ENCODE peak calls at places on chromosomes 1 and 21, in six cellular contexts. A is body of pancreas, B is heart left ventricle, D is tibial nerve, V is ovary, C is Peyer's patch. L is an unnamed sample.

GRCh38 chr1:63261736-63262142 is 60.6 kb upstream of the FOXD3 start:
- DNase-seq in A (no peak), D (no peak), V (no peak), B (no peak), C (no peak), L (peak)

GRCh38 chr1:27137022-27137542 is 17.8 kb downstream of the SLC9A1 start:
- DNase-seq in B (peak), C (peak), V (no peak), A (peak), D (peak), L (no peak)

GRCh38 chr1:204241050-204241449 is 27.3 kb upstream of the GOLT1A start:
- DNase-seq in A (no peak), B (no peak), D (no peak), C (no peak), V (no peak), L (no peak)

GRCh38 chr21:36175771-36176565 is 19.3 kb downstream of the DOP1B start:
- DNase-seq in D (no peak), A (no peak), V (no peak), B (no peak), C (no peak), L (no peak)

GRCh38 chr1:202144510-202145324 is at the start of gene ARL8A:
- DNase-seq in V (peak), A (peak), B (peak), D (peak), C (peak), L (no peak)

GRCh38 chr1:27342778-27343638 is 1.2 kb downstream of the SYTL1 start:
- DNase-seq in B (peak), A (peak), V (no peak), D (no peak), C (peak), L (no peak)

GRCh38 chr1:236516929-236517704 is 6.7 kb upstream of the LGALS8 start:
- DNase-seq in A (no peak), D (no peak), C (no peak), B (no peak), V (no peak), L (no peak)

GRCh38 chr1:96931136-96931535 is 209.6 kb downstream of the PTBP2 start:
- DNase-seq in B (no peak), A (no peak), C (no peak), D (no peak), V (no peak), L (no peak)

GRCh38 chr1:2544093-2544874 is 11.9 kb upstream of the TNFRSF14 start:
- DNase-seq in D (no peak), B (peak), A (no peak), V (no peak), C (no peak), L (no peak)

GRCh38 chr1:163535807-163536206 is 214.1 kb downstream of the NUF2 start:
- DNase-seq in C (no peak), D (no peak), A (no peak), B (no peak), V (no peak), L (no peak)

GRCh38 chr1:220516722-220517042 is 11.3 kb upstream of the MARK1 start:
- DNase-seq in D (no peak), B (no peak), C (no peak), V (no peak), A (no peak), L (no peak)

GRCh38 chr1:147080013-147080661 is 92.1 kb downstream of the PRKAB2 start:
- DNase-seq in V (no peak), C (no peak), A (peak), B (no peak), D (no peak), L (no peak)

GRCh38 chr21:31282095-31282709 is 61.9 kb downstream of the TIAM1 start:
- DNase-seq in D (no peak), V (no peak), A (no peak), B (peak), C (no peak), L (no peak)

GRCh38 chr1:38852780-38853179 is 6.8 kb downstream of the RRAGC start:
- DNase-seq in V (no peak), A (no peak), D (no peak), C (no peak), B (no peak), L (no peak)
- H3K27ac ChIP-seq in V (no peak), A (no peak), D (no peak), C (no peak), B (no peak), L (no peak)

GRCh38 chr1:225880636-225881035 is 1.5 kb downstream of the TMEM63A start:
- DNase-seq in C (no peak), A (peak), B (no peak), D (no peak), V (no peak), L (no peak)

GRCh38 chr1:225881081-225882007 is 836 bp downstream of the TMEM63A start:
- DNase-seq in D (peak), B (peak), C (peak), V (peak), A (peak), L (no peak)

GRCh38 chr1:225882699-225883615 is 777 bp upstream of the TMEM63A start:
- DNase-seq in C (peak), B (peak), D (peak), A (peak), V (peak), L (no peak)

GRCh38 chr1:225883616-225884265 is 1.6 kb upstream of the TMEM63A start:
- DNase-seq in C (no peak), D (no peak), A (no peak), B (no peak), V (no peak), L (no peak)

DNA sequence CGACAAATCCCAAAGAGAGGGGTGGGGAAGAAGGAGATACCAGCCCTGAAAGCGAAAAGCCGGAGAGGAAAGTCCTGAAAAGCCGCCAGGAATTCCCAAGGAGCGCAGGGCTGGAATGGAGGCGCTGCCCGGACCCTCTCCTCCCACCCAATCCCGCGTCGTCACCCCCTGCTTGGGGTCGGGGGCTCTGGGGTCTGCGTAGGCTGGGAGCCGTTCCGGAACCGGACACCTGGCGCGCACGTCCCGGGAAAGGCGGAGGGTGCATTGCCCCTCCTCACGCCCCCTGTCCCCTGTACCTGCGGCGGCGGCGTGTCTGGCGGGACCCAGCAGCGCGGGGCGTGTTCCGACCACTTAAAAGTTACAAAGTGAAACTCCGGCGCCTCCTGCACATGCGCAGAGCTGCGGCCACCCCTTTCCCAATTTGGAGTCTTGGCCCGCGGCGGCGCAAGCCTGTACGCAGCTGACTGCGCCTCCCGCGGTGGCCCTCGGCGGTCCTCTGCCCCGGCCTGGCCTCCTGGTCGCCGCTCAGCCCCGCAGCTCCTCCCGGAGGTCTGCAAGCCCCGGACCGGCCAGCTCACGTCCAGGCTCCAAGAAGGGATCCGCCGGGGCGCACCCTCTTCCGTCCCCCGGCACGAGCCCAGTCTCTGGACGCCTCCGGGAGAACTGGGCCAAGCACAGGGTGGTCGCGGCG is at the start of gene TMEM63A:
- DNase-seq in B (peak), A (peak), C (peak), D (peak), V (peak), L (peak)
- TF ChIP-seq POLR2A in B (no peak), A (peak), C (peak), D (peak), V (peak), L (peak)

GRCh38 chr1:184635347-184636155 is 119.1 kb downstream of the EDEM3 start:
- DNase-seq in V (no peak), D (no peak), A (no peak), C (no peak), B (no peak), L (no peak)
- H3K27ac ChIP-seq in V (no peak), D (peak), A (no peak), C (no peak), B (no peak), L (peak)

GRCh38 chr1:228497817-228498216 is 10.6 kb downstream of the RNF187 start:
- DNase-seq in C (no peak), B (no peak), D (no peak), V (no peak), A (no peak), L (no peak)

GRCh38 chr1:228500143-228500736 is 13.1 kb downstream of the RNF187 start:
- DNase-seq in D (no peak), C (no peak), V (no peak), B (no peak), A (no peak), L (no peak)

GRCh38 chr1:228497206-228497605 is 10.0 kb downstream of the RNF187 start:
- DNase-seq in C (no peak), B (no peak), V (no peak), A (no peak), D (no peak), L (no peak)

GRCh38 chr1:228502522-228502921 is 15.3 kb downstream of the RNF187 start:
- DNase-seq in A (no peak), V (no peak), D (no peak), C (no peak), B (no peak), L (no peak)

GRCh38 chr1:228500901-228501871 is 14.0 kb downstream of the RNF187 start:
- DNase-seq in B (peak), D (peak), C (peak), A (peak), V (peak), L (peak)
- TF ChIP-seq POLR2A in B (no peak), D (no peak), C (no peak), A (no peak), V (no peak), L (no peak)

DNA sequence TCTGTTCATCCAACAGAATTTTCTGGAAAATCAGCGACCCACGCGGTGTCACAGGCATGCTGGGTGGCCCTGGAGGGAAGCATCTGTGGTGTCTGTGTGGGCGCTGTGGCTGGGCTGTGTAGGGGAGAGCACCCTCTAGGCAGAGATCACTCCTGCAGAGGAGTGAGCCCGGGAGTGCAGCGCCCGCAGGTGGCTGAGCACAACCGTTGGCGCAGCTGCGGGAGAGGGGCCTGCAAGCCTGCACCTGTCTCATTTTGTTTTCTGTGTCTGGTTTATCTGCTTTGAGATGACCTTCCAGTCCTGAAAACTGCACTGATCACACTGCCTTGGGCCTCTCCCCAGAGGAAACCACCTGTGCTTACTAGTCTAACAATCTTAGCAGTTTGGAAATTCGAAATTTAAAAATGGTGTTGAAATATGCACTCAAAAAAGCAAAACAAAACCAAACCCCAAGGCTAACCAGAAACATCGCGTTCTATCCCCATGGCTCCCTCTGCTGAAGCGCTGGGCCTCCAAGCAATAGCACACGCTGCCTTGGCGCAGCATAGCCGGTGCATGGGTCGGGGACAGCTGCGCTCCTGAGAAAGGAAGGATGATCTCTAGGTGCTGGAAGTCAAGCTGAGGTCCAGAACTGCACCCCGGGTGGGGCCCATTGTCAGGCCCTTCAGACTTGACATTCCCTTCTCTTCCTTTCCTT is 4.8 kb downstream of the FAM3B start:
- DNase-seq in C (no peak), B (no peak), D (no peak), A (peak), V (no peak), L (no peak)
- H3K27ac ChIP-seq in C (no peak), B (no peak), D (no peak), A (peak), V (no peak), L (no peak)

GRCh38 chr1:45521413-45522323 is at the start of gene PRDX1:
- DNase-seq in V (peak), C (peak), B (peak), D (peak), A (peak), L (peak)
- TF ChIP-seq POLR2A in V (peak), C (peak), B (peak), D (peak), A (peak), L (peak)

GRCh38 chr1:38006008-38006828 is 904 bp upstream of the FHL3 start:
- DNase-seq in C (no peak), A (no peak), B (peak), D (no peak), V (no peak), L (no peak)
- H3K27ac ChIP-seq in C (peak), A (peak), B (peak), D (peak), V (peak), L (peak)

GRCh38 chr1:182603646-182604127 is 502 bp downstream of the RGS16 start:
- DNase-seq in C (no peak), B (no peak), D (no peak), A (peak), V (no peak), L (no peak)

GRCh38 chr1:182602945-182603645 is 1.1 kb downstream of the RGS16 start:
- DNase-seq in C (no peak), A (no peak), D (no peak), V (no peak), B (no peak), L (no peak)

GRCh38 chr1:182604835-182605164 is 611 bp upstream of the RGS16 start:
- DNase-seq in C (no peak), V (no peak), B (no peak), A (no peak), D (no peak), L (no peak)

GRCh38 chr1:182601926-182602325 is 2.3 kb downstream of the RGS16 start:
- DNase-seq in A (no peak), B (no peak), V (no peak), D (no peak), C (no peak), L (no peak)

GRCh38 chr1:182604128-182604834 is at the start of gene RGS16:
- DNase-seq in B (peak), C (peak), A (peak), V (peak), D (peak), L (peak)
- TF ChIP-seq POLR2A in B (peak), C (no peak), A (peak), V (peak), D (peak), L (no peak)

GRCh38 chr1:83961571-83962295 is 37.2 kb downstream of the TTLL7 start:
- DNase-seq in D (no peak), A (no peak), C (no peak), V (no peak), B (no peak), L (no peak)

GRCh38 chr1:83967336-83967735 is 31.6 kb downstream of the TTLL7 start:
- DNase-seq in B (no peak), D (no peak), V (no peak), C (no peak), A (no peak), L (no peak)

GRCh38 chr1:83959824-83960441 is 39.0 kb downstream of the TTLL7 start:
- DNase-seq in A (no peak), V (no peak), C (no peak), B (no peak), D (no peak), L (no peak)

GRCh38 chr1:83960669-83961277 is 38.2 kb downstream of the TTLL7 start:
- DNase-seq in B (no peak), D (no peak), A (no peak), C (no peak), V (no peak), L (no peak)

GRCh38 chr1:83964153-83964552 is 34.8 kb downstream of the TTLL7 start:
- DNase-seq in V (no peak), C (no peak), D (no peak), B (no peak), A (no peak), L (no peak)
- H3K27ac ChIP-seq in V (no peak), C (no peak), D (no peak), B (no peak), A (no peak), L (peak)

DNA sequence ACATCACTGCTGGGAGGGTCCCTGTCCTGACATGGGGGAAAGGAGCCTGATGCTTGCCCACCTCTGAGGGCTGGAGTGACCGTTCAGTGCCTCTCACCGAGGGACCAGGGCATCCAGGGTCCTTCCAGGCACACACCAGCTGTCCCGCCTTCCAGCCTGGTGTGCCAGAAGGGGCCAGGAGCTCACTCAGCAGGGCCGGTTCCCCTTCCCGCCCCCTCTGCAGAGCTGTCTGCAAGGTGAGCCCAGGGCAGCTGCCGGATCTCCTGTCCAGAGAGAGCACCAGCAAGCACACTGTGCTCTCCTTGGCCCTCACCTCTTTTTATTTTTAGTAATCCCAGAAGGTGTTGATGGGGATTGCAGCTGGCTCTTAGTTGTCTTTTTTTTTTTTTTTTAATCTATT is 16.9 kb downstream of the H6PD start:
- DNase-seq in V (no peak), A (peak), C (peak), B (peak), D (no peak), L (no peak)
- TF ChIP-seq POLR2A in V (no peak), A (no peak), C (no peak), B (no peak), D (no peak), L (no peak)

L was measured in esophagus muscularis mucosa.